ENCODE peak calls at places on chromosomes 2 and 18, in four cellular contexts. A is left lobe of liver, V is mucosa of descending colon, O is head of caudate nucleus. H is an unnamed sample.

GRCh38 chr2:82215212-82215611 is 1910.7 kb upstream of the LRRTM1 start:
- DNase-seq in A (no peak), V (peak), O (no peak), H (no peak)

GRCh38 chr2:106540886-106541285 is 53.7 kb downstream of the CD8B2 start:
- DNase-seq in A (no peak), V (no peak), O (no peak), H (no peak)

GRCh38 chr2:86633094-86633740 is 9.6 kb upstream of the RNF103 start:
- DNase-seq in A (no peak), V (peak), O (peak), H (peak)

GRCh38 chr2:67075056-67075455 is 322.1 kb upstream of the ETAA1 start:
- DNase-seq in A (no peak), V (no peak), O (peak), H (no peak)

GRCh38 chr2:149857344-149857743 is 269.8 kb upstream of the MMADHC start:
- DNase-seq in A (no peak), V (no peak), O (no peak), H (no peak)

GRCh38 chr2:127153691-127154158 is 46.8 kb upstream of the BIN1 start:
- DNase-seq in A (no peak), V (no peak), O (peak), H (peak)

GRCh38 chr2:8086342-8086741 is 595.5 kb upstream of the ID2 start:
- DNase-seq in A (no peak), V (no peak), O (no peak), H (no peak)

GRCh38 chr2:20606198-20606597 is 44.7 kb downstream of the HS1BP3 start:
- DNase-seq in A (no peak), V (no peak), O (no peak), H (no peak)

GRCh38 chr2:18544171-18544570 is 16.3 kb downstream of the RDH14 start:
- DNase-seq in A (no peak), V (no peak), O (no peak), H (no peak)

GRCh38 chr2:71925268-71926097 is 222.2 kb downstream of the CYP26B1 start:
- DNase-seq in A (peak), V (no peak), O (peak), H (no peak)

GRCh38 chr18:6878881-6879280 is 149.4 kb downstream of the ARHGAP28 start:
- DNase-seq in A (no peak), V (no peak), O (no peak), H (no peak)

GRCh38 chr18:77086034-77086433 is 46.5 kb downstream of the MBP start:
- DNase-seq in A (no peak), V (no peak), O (no peak), H (no peak)

GRCh38 chr2:1791670-1792069 is 47.4 kb upstream of the PXDN start:
- DNase-seq in A (no peak), V (no peak), O (no peak), H (no peak)